ENCODE peak calls at places on chromosomes 4 and X, in six cellular contexts. F is cardiac fibroblast, S is NCI-H1930, Y is tibial nerve, U is hippocampal formation, Z is HS-27A. J is an unnamed sample.

GRCh38 chrX:19810809-19811208 is 76.6 kb downstream of the SH3KBP1 start:
- DNase-seq in F (peak), S (no peak), Y (no peak), U (no peak), Z (no peak), J (no peak)

GRCh38 chr4:150501019-150501727 is 80.8 kb upstream of the MAB21L2 start:
- DNase-seq in F (peak), S (no peak), Y (no peak), U (no peak), Z (peak), J (no peak)

GRCh38 chr4:156781852-156782251 is 189.7 kb downstream of the PDGFC start:
- DNase-seq in F (no peak), S (no peak), Y (no peak), U (no peak), Z (peak), J (no peak)

GRCh38 chr4:123278755-123279154 is 117.8 kb upstream of the SPRY1 start:
- DNase-seq in F (no peak), S (no peak), Y (no peak), U (no peak), Z (no peak), J (no peak)

GRCh38 chr4:4386736-4387392 is at the start of gene NSG1:
- DNase-seq in F (peak), S (peak), Y (no peak), U (no peak), Z (no peak), J (no peak)

GRCh38 chrX:78687586-78687985 is 28.5 kb upstream of the RTL3 start:
- DNase-seq in F (no peak), S (no peak), Y (no peak), U (no peak), Z (no peak), J (no peak)

GRCh38 chr4:40550900-40551546 is 78.6 kb downstream of the RBM47 start:
- DNase-seq in F (peak), S (no peak), Y (no peak), U (no peak), Z (no peak), J (no peak)

GRCh38 chr4:134645778-134646177 is 444.2 kb upstream of the PABPC4L start:
- DNase-seq in F (no peak), S (no peak), Y (no peak), U (no peak), Z (no peak), J (no peak)

GRCh38 chr4:1327526-1328266 is 19.3 kb upstream of the UVSSA start:
- DNase-seq in F (no peak), S (no peak), Y (no peak), U (no peak), Z (no peak), J (peak)

GRCh38 chr4:89177807-89178206 is 66.5 kb downstream of the TIGD2 start:
- DNase-seq in F (no peak), S (no peak), Y (no peak), U (no peak), Z (no peak), J (no peak)

GRCh38 chr4:766152-766515 is 59.8 kb downstream of the CPLX1 start:
- DNase-seq in F (no peak), S (no peak), Y (no peak), U (no peak), Z (no peak), J (no peak)

GRCh38 chr4:26145212-26145611 is 175.6 kb upstream of the RBPJ start:
- DNase-seq in F (no peak), S (no peak), Y (no peak), U (no peak), Z (no peak), J (no peak)

GRCh38 chrX:30217465-30217864 is 2.1 kb downstream of the MAGEB2 start:
- DNase-seq in F (no peak), S (no peak), Y (no peak), U (no peak), Z (no peak), J (no peak)

GRCh38 chrX:49992809-49993208 is 70.4 kb downstream of the CLCN5 start:
- DNase-seq in F (peak), S (no peak), Y (no peak), U (no peak), Z (no peak), J (no peak)

GRCh38 chr4:36088542-36088941 is 155.8 kb downstream of the ARAP2 start:
- DNase-seq in F (no peak), S (no peak), Y (no peak), U (no peak), Z (no peak), J (no peak)

GRCh38 chrX:77785400-77785745 is 643 bp downstream of the ATRX start:
- DNase-seq in F (peak), S (peak), Y (no peak), U (peak), Z (no peak), J (no peak)

GRCh38 chr4:16844796-16845586 is 53.5 kb downstream of the LDB2 start:
- DNase-seq in F (peak), S (no peak), Y (no peak), U (no peak), Z (no peak), J (no peak)

GRCh38 chr4:154738426-154738825 is 5.4 kb upstream of the LRAT start:
- DNase-seq in F (peak), S (no peak), Y (no peak), U (no peak), Z (no peak), J (no peak)

GRCh38 chrX:139820358-139820984 is 112.4 kb downstream of the ATP11C start:
- DNase-seq in F (no peak), S (no peak), Y (no peak), U (no peak), Z (no peak), J (no peak)

GRCh38 chrX:49106930-49107329 is 16.6 kb downstream of the GPKOW start:
- DNase-seq in F (peak), S (no peak), Y (no peak), U (peak), Z (no peak), J (no peak)

GRCh38 chr4:77240469-77241066 is 83.6 kb downstream of the CCNG2 start:
- DNase-seq in F (peak), S (peak), Y (peak), U (peak), Z (peak), J (peak)